ENCODE peak calls at places on chromosomes 12 and 14, in eight cellular contexts. A, J, Q, S, V, D, G and H are unnamed samples.

GRCh38 chr12:52794479-52795331 is 1.2 kb downstream of the KRT3 start:
- DNase-seq in J (peak), D (no peak), V (no peak), G (no peak), A (no peak), S (no peak), Q (no peak), H (peak)

GRCh38 chr14:91354979-91355685 is 62.5 kb downstream of the CCDC88C start:
- DNase-seq in D (peak), S (peak), J (no peak), G (peak), Q (no peak), A (peak), V (no peak), H (no peak)

GRCh38 chr12:69880566-69880965 is 55.5 kb downstream of the MYRFL start:
- DNase-seq in Q (no peak), S (no peak), D (no peak), V (no peak), G (no peak), J (peak), A (no peak), H (peak)

GRCh38 chr12:1533205-1533601 is 61.2 kb downstream of the FBXL14 start:
- DNase-seq in G (no peak), J (peak), D (no peak), V (no peak), S (no peak), Q (no peak), A (no peak), H (peak)

GRCh38 chr12:68469136-68469535 is 137.0 kb upstream of the MDM1 start:
- DNase-seq in Q (no peak), D (no peak), G (no peak), S (no peak), A (no peak), V (no peak), J (no peak), H (no peak)

GRCh38 chr12:84135879-84136278 is 776.7 kb downstream of the SLC6A15 start:
- DNase-seq in G (no peak), D (no peak), J (no peak), A (no peak), S (no peak), V (no peak), Q (no peak), H (no peak)

GRCh38 chr14:90726656-90727055 is 89.6 kb downstream of the TTC7B start:
- DNase-seq in G (no peak), Q (peak), J (peak), A (no peak), S (peak), D (no peak), V (no peak), H (peak)

GRCh38 chr14:101939771-101940170 is 24.6 kb upstream of the DYNC1H1 start:
- DNase-seq in V (peak), A (no peak), J (no peak), S (no peak), Q (no peak), G (no peak), D (no peak), H (no peak)

GRCh38 chr12:55797068-55797467 is 20.5 kb downstream of the SARNP start:
- DNase-seq in V (no peak), J (peak), D (no peak), G (peak), A (peak), Q (no peak), S (no peak), H (peak)

GRCh38 chr14:30443368-30444007 is 115.5 kb upstream of the G2E3 start:
- DNase-seq in D (no peak), V (no peak), A (no peak), Q (no peak), G (peak), S (no peak), J (peak), H (peak)

GRCh38 chr14:72479471-72479931 is 414.4 kb downstream of the DPF3 start:
- DNase-seq in S (peak), D (no peak), G (no peak), V (no peak), A (no peak), Q (no peak), J (no peak), H (no peak)

GRCh38 chr14:69818760-69819191 is 21.7 kb upstream of the SLC10A1 start:
- DNase-seq in A (peak), G (peak), J (peak), D (peak), S (peak), Q (peak), V (no peak), H (peak)

GRCh38 chr12:60148109-60148508 is 552.3 kb downstream of the SLC16A7 start:
- DNase-seq in S (no peak), G (no peak), V (no peak), J (peak), A (no peak), Q (no peak), D (no peak), H (peak)

GRCh38 chr12:47085815-47086252 is 6.1 kb upstream of the AMIGO2 start:
- DNase-seq in G (no peak), Q (no peak), S (no peak), A (no peak), D (peak), J (peak), V (no peak), H (peak)

GRCh38 chr14:50012644-50013043 is 103.7 kb downstream of the VCPKMT start:
- DNase-seq in V (no peak), A (no peak), D (no peak), G (no peak), Q (no peak), S (no peak), J (peak), H (peak)

GRCh38 chr12:56957229-56958052 is at the start of gene RDH16:
- DNase-seq in S (peak), J (no peak), D (no peak), Q (no peak), G (no peak), A (no peak), V (no peak), H (no peak)

GRCh38 chr14:96164861-96165490 is 39.7 kb upstream of the BDKRB2 start:
- DNase-seq in J (no peak), V (no peak), Q (no peak), A (no peak), G (no peak), D (no peak), S (peak), H (no peak)

GRCh38 chr14:94305620-94306019 is 12.6 kb upstream of the SERPINA10 start:
- DNase-seq in A (no peak), D (no peak), J (no peak), G (no peak), Q (no peak), V (no peak), S (peak), H (no peak)

GRCh38 chr14:96192975-96193805 is 11.4 kb upstream of the BDKRB2 start:
- DNase-seq in Q (no peak), J (peak), G (no peak), D (no peak), S (no peak), V (no peak), A (no peak), H (no peak)

GRCh38 chr12:9391751-9392240 is 183.6 kb upstream of the PZP start:
- DNase-seq in A (no peak), D (no peak), Q (no peak), V (no peak), J (no peak), G (no peak), S (no peak), H (no peak)

GRCh38 chr14:29896354-29896768 is 31.3 kb downstream of the PRKD1 start:
- DNase-seq in D (no peak), A (no peak), V (no peak), S (no peak), J (no peak), Q (no peak), G (no peak), H (no peak)

GRCh38 chr12:69354172-69354560 is 5.4 kb upstream of the YEATS4 start:
- DNase-seq in Q (no peak), S (no peak), J (no peak), A (no peak), D (no peak), G (no peak), V (no peak), H (no peak)

GRCh38 chr12:57726884-57727757 is 11.4 kb downstream of the AGAP2 start:
- DNase-seq in Q (no peak), S (no peak), D (no peak), G (no peak), J (peak), V (peak), A (no peak), H (peak)

GRCh38 chr14:81192594-81192993 is 28.2 kb downstream of the GTF2A1 start:
- DNase-seq in J (no peak), V (no peak), D (no peak), Q (no peak), G (no peak), S (no peak), A (no peak), H (no peak)